ENCODE peak calls at places on chromosome 21, in ten cellular contexts. N is Right ventricle myocardium inferior; W is fibroblast of mammary gland; T is activated naive CD8-positive, alpha-beta T cell treated with anti-CD3 and anti-CD28 coated beads, Interleukin-2, amount 50 U/mL, for 16 hours; F is A172; D is T follicular helper cell; J is KBM-7; I is NCI-H1694 treated with DMSO at 0.1 percent for 48 hours; G is transverse colon; E is epithelial cell of esophagus. L is an unnamed sample.

GRCh38 chr21:34613679-34614442 is 1.1 kb downstream of the RCAN1 start:
- DNase-seq in N (no peak), W (peak), T (no peak), F (no peak), D (no peak), J (no peak), I (no peak), G (no peak), E (peak), L (no peak)

GRCh38 chr21:33433425-33434114 is 30.4 kb downstream of the IFNGR2 start:
- DNase-seq in N (no peak), W (peak), T (no peak), F (no peak), D (no peak), J (peak), I (no peak), G (no peak), E (no peak), L (no peak)

GRCh38 chr21:42883921-42884320 is 4.6 kb upstream of the WDR4 start:
- DNase-seq in N (no peak), W (no peak), T (no peak), F (no peak), D (no peak), J (no peak), I (no peak), G (no peak), E (no peak), L (no peak)

GRCh38 chr21:45528028-45528705 is 14.1 kb downstream of the SLC19A1 start:
- DNase-seq in N (peak), W (no peak), T (no peak), F (no peak), D (no peak), J (no peak), I (no peak), G (peak), E (no peak), L (no peak)

GRCh38 chr21:14403681-14404318 is 20.9 kb upstream of the HSPA13 start:
- DNase-seq in N (no peak), W (peak), T (no peak), F (peak), D (no peak), J (peak), I (peak), G (no peak), E (peak), L (peak)

GRCh38 chr21:16573581-16573980 is 843.8 kb downstream of the USP25 start:
- DNase-seq in N (no peak), W (peak), T (no peak), F (peak), D (no peak), J (no peak), I (no peak), G (no peak), E (no peak), L (no peak)

GRCh38 chr21:27799861-27800260 is 833.0 kb upstream of the ADAMTS5 start:
- DNase-seq in N (no peak), W (peak), T (no peak), F (no peak), D (no peak), J (no peak), I (no peak), G (no peak), E (no peak), L (no peak)

GRCh38 chr21:35026617-35027557 is 22.2 kb downstream of the RUNX1 start:
- DNase-seq in N (peak), W (no peak), T (peak), F (peak), D (peak), J (peak), I (no peak), G (peak), E (peak), L (peak)

GRCh38 chr21:32364801-32365200 is 28.0 kb downstream of the URB1 start:
- DNase-seq in N (no peak), W (no peak), T (no peak), F (no peak), D (no peak), J (no peak), I (no peak), G (no peak), E (no peak), L (no peak)

GRCh38 chr21:35521293-35521692 is 472.2 kb upstream of the RUNX1 start:
- DNase-seq in N (no peak), W (no peak), T (no peak), F (no peak), D (no peak), J (no peak), I (no peak), G (no peak), E (no peak), L (no peak)

GRCh38 chr21:34580181-34580700 is 34.7 kb downstream of the RCAN1 start:
- DNase-seq in N (peak), W (peak), T (no peak), F (no peak), D (no peak), J (no peak), I (no peak), G (peak), E (peak), L (no peak)